ENCODE peak calls at places on chromosome 11, in five cellular contexts. N is stimulated activated CD4-positive, alpha-beta T cell treated with anti-CD3 and anti-CD28 coated beads, Interleukin-12 subunit alpha, Interleukin-12 subunit beta, amount 100 ng/mL, for 48 hours; I is colonic mucosa; F is mesothelial cell of epicardium; U is HCEC 1CT. S is an unnamed sample.

GRCh38 chr11:131056036-131056435 is 139.8 kb upstream of the SNX19 start:
- DNase-seq in N (no peak), I (no peak), F (no peak), U (no peak), S (no peak)

GRCh38 chr11:103648054-103648453 is 388.4 kb upstream of the DDI1 start:
- DNase-seq in N (no peak), I (no peak), F (no peak), U (no peak), S (no peak)

GRCh38 chr11:130029137-130029536 is 26.5 kb upstream of the PRDM10 start:
- DNase-seq in N (no peak), I (no peak), F (no peak), U (peak), S (no peak)

GRCh38 chr11:110085255-110085838 is 7.8 kb upstream of the ZC3H12C start:
- DNase-seq in N (no peak), I (no peak), F (no peak), U (no peak), S (peak)

GRCh38 chr11:113805640-113806039 is 26.0 kb downstream of the CLDN25 start:
- DNase-seq in N (no peak), I (no peak), F (no peak), U (peak), S (no peak)

GRCh38 chr11:69637956-69638871 is 2.7 kb upstream of the CCND1 start:
- DNase-seq in N (no peak), I (peak), F (no peak), U (peak), S (peak)

GRCh38 chr11:128937480-128937879 is 5.2 kb downstream of the TP53AIP1 start:
- DNase-seq in N (no peak), I (no peak), F (no peak), U (no peak), S (no peak)

GRCh38 chr11:9263840-9264380 is 1.2 kb downstream of the DENND5A start:
- DNase-seq in N (peak), I (no peak), F (no peak), U (no peak), S (peak)

GRCh38 chr11:109424893-109425292 is 2.9 kb downstream of the C11orf87 start:
- DNase-seq in N (no peak), I (peak), F (peak), U (no peak), S (no peak)

GRCh38 chr11:10703544-10703943 is 10.0 kb upstream of the IRAG1 start:
- DNase-seq in N (no peak), I (no peak), F (no peak), U (no peak), S (no peak)

S was measured in AG10803.